ENCODE peak calls at places on chromosomes 3 and 15, in five cellular contexts. R is mesendoderm, W is IMR-90, J is mesenchymal stem cell, V is trophoblast cell. T is an unnamed sample. For H3K36me3, the result is how much of the 10 kb centered on the place peaks cover.

GRCh38 chr3:107904536-107905066 is 186.2 kb downstream of the CD47 start:
- DNase-seq in R (no peak), W (no peak), J (no peak), V (no peak), T (no peak)

GRCh38 chr15:92807971-92808571 is 92.1 kb upstream of the CHD2 start:
- DNase-seq in J (peak), R (peak), W (no peak), V (peak), T (no peak)

GRCh38 chr15:53328341-53328740 is 431.1 kb downstream of the WDR72 start:
- DNase-seq in R (peak), J (no peak), W (no peak), V (no peak), T (no peak)

GRCh38 chr3:101722394-101723173 is 1.8 kb upstream of the CEP97 start:
- DNase-seq in R (no peak), W (no peak), J (no peak), V (no peak), T (no peak)

GRCh38 chr15:41332788-41333527 is at the start of gene NUSAP1:
- DNase-seq in W (no peak), R (no peak), J (no peak), V (no peak), T (no peak)

GRCh38 chr3:45524605-45525004 is 69.9 kb upstream of the LIMD1 start:
- DNase-seq in V (no peak), R (peak), J (peak), W (peak), T (no peak)

GRCh38 chr3:84963137-84963536 is 4.3 kb downstream of the CADM2 start:
- DNase-seq in J (no peak), W (no peak), R (peak), V (no peak), T (no peak)

GRCh38 chr15:68995754-68996141 is 18.7 kb upstream of the NOX5 start:
- DNase-seq in V (no peak), J (no peak), W (no peak), R (no peak), T (no peak)

GRCh38 chr15:83205725-83206324 is 1.8 kb downstream of the HDGFL3 start:
- DNase-seq in R (no peak), V (no peak), W (peak), J (peak), T (no peak)

GRCh38 chr3:108669211-108669610 is 79.7 kb downstream of the DZIP3 start:
- DNase-seq in V (no peak), W (no peak), J (no peak), R (no peak), T (no peak)

GRCh38 chr3:63795438-63795837 is 23.7 kb upstream of the C3orf49 start:
- DNase-seq in J (no peak), V (peak), R (no peak), W (no peak), T (no peak)

GRCh38 chr3:171775943-171776342 is 34.3 kb downstream of the PLD1 start:
- DNase-seq in V (no peak), R (no peak), J (no peak), W (no peak), T (no peak)

GRCh38 chr15:72599855-72600464 is 54.5 kb upstream of the GOLGA6B start:
- DNase-seq in W (peak), V (peak), J (peak), R (peak), T (no peak)

GRCh38 chr3:159804726-159805410 is 183.8 kb upstream of the IL12A start:
- DNase-seq in W (peak), R (peak), J (peak), V (peak), T (peak)

GRCh38 chr15:95266481-95267061 is 1035.2 kb downstream of the MCTP2 start:
- DNase-seq in R (no peak), V (peak), W (peak), J (no peak), T (no peak)

GRCh38 chr3:198076722-198077308 is 116.8 kb downstream of the LMLN start:
- DNase-seq in V (no peak), W (no peak), R (peak), J (no peak), T (no peak)

GRCh38 chr3:59451800-59452741 is 402.2 kb upstream of the CFAP20DC start:
- DNase-seq in J (no peak), W (no peak), V (no peak), R (no peak), T (no peak)

GRCh38 chr3:70985572-70985971 is 598.0 kb downstream of the FOXP1 start:
- DNase-seq in V (no peak), R (no peak), W (no peak), J (no peak), T (no peak)

GRCh38 chr3:10554746-10555145 is 49.4 kb upstream of the ATP2B2 start:
- DNase-seq in W (no peak), J (no peak), R (no peak), V (no peak), T (no peak)

GRCh38 chr3:10555263-10555662 is 49.9 kb upstream of the ATP2B2 start:
- DNase-seq in V (no peak), R (peak), W (no peak), J (no peak), T (no peak)

GRCh38 chr3:10552631-10552943 is 47.2 kb upstream of the ATP2B2 start:
- DNase-seq in R (no peak), V (no peak), J (no peak), W (no peak), T (no peak)

GRCh38 chr3:10553586-10554235 is 48.3 kb upstream of the ATP2B2 start:
- DNase-seq in R (peak), W (no peak), V (no peak), J (no peak), T (peak)

DNA sequence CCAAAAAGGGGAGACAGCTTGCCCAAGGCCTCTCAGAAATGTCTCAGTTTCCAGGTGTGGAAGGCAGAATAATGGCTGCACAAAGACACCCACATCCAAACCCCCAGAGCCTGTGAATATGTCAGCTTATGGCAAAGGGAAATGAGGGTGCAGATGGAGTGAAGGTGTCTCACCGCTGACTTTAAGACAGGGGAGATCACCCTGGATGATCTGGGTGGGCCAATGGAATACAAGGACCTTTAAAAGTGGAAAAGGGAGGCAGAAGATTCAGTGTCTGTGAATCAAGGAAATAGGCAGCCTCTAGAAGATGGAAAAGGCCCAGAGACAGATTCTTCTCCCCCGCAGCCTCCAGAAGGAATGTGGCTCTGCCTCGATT is 48.8 kb upstream of the ATP2B2 start:
- DNase-seq in J (no peak), V (no peak), R (no peak), W (no peak), T (no peak)
- H3K18ac ChIP-seq in J (no peak), V (no peak), R (no peak), W (no peak), T (no peak)

GRCh38 chr3:32501785-32502088 is 915 bp downstream of the CMTM6 start:
- DNase-seq in W (no peak), J (no peak), R (no peak), V (no peak), T (no peak)

GRCh38 chr3:32500880-32501784 is 1.5 kb downstream of the CMTM6 start:
- DNase-seq in R (peak), J (peak), V (peak), W (no peak), T (no peak)

GRCh38 chr3:32502089-32502943 is at the start of gene CMTM6:
- DNase-seq in W (peak), R (peak), J (peak), V (peak), T (peak)

GRCh38 chr3:32500225-32500624 is 2.4 kb downstream of the CMTM6 start:
- DNase-seq in W (peak), J (no peak), V (no peak), R (no peak), T (no peak)

GRCh38 chr3:32498992-32499391 is 3.7 kb downstream of the CMTM6 start:
- DNase-seq in W (no peak), R (no peak), J (no peak), V (no peak), T (no peak)
- H3K9ac ChIP-seq in W (no peak), R (no peak), J (no peak), V (no peak), T (no peak)

GRCh38 chr3:25597535-25598101 is 67.1 kb downstream of the TOP2B start:
- DNase-seq in W (no peak), V (no peak), R (no peak), J (no peak), T (no peak)
- H3K36me3 ChIP-seq in W (under half), V (under half), R (under half), J (half or more), T (half or more)

GRCh38 chr3:49556500-49557275 is 2.4 kb downstream of the BSN start:
- DNase-seq in J (no peak), V (no peak), W (no peak), R (no peak), T (no peak)

GRCh38 chr3:49554639-49555265 is 475 bp downstream of the BSN start:
- DNase-seq in J (peak), R (peak), V (peak), W (peak), T (peak)

GRCh38 chr3:49553320-49553689 is 972 bp upstream of the BSN start:
- DNase-seq in V (no peak), R (peak), J (peak), W (peak), T (no peak)

GRCh38 chr3:49552087-49552486 is 2.2 kb upstream of the BSN start:
- DNase-seq in V (no peak), W (no peak), R (no peak), J (no peak), T (no peak)

DNA sequence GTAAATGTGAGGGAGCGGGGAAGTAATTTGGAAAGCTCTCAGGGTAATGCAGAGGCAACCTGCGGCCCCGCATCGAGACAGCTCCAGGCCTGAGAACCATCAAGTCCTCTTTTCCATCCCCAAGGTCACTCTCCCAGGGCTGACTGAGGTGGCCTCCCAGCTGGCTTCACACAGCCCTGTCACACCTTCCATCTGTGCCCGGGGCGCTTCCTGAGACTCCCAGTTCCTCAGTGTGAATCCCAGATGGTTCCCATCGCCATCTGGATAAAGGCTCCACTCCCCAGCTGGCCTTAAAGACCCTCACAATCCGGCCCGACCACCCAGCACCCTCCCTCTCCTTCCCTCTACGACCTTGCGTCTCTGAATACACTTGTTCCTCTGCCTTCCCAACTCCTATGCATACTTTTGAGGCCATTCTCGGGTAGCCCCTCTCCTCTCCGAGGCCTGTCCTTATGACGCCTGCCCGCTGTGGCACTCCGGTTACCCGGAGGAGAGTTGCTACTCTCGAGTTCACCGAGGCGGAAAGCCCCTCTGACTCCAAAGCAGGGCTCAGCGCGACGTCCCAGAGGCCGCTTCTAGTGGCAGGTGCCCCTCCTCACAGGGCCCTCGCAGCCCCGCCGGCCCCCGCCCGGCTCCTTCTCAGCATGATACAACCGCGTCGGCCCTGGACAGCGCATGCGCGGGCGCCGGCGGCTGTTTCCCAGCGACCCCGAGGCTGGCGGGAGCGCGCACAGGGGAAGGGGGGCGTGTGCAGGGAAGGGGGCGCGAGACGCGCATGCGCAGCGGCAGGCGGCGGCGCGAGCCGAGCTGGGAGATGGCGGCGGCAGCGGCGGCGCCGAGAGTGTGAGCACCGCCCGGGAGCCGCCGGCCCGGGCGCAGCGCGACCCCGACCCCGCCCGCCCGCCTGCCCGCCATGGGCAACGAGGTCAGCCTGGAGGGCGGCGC is at the start of gene BSN:
- DNase-seq in V (peak), J (peak), W (peak), R (peak), T (peak)
- H3K18ac ChIP-seq in V (peak), J (peak), W (no peak), R (peak), T (peak)

DNA sequence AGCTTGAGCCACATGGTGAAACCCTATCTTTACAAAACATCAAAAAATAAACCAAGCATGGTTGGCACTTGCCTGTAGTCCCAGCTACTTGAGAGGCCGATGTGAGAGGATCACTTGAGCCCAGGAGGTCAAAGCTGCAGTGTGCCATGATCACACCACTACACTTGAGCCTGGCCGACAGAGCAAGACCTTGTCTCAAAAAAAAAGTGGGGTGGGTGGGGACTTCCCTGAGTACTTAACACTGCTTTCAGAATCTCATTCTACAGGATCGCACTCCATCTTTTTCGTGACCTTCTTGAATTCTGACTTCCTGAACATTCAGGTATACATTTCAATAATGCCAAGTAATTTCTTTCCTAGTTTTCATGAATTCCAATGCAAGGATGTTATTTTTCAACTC is 91.3 kb downstream of the PDE8A start:
- DNase-seq in J (no peak), V (no peak), R (no peak), W (no peak), T (no peak)
- H3K9ac ChIP-seq in J (no peak), V (no peak), R (no peak), W (no peak), T (no peak)

GRCh38 chr3:140086642-140087041 is 151.7 kb downstream of the CLSTN2 start:
- DNase-seq in V (no peak), J (no peak), W (no peak), R (no peak), T (no peak)
- H3K36me3 ChIP-seq in V (under half), J (under half), W (under half), R (under half), T (under half)